ENCODE peak calls at places on chromosomes 1 and 21, in nine cellular contexts. Q is activated gamma-delta T cell treated with Interleukin-2 at 50 U/mL for 16 hours; N is NCI-H69; O is stimulated activated CD4-positive, alpha-beta T cell treated with anti-CD3 and anti-CD28 coated beads, Interleukin-12 subunit alpha, Interleukin-12 subunit beta, amount 100 ng/mL, for 4 hours; Z is PC-3; G is right cardiac atrium; E is pancreas; H is GM12864; R is skeletal muscle cell. P is an unnamed sample.

GRCh38 chr21:42164064-42164789 is 54.7 kb upstream of the ABCG1 start:
- DNase-seq in Q (peak; percentile 47), N (peak; percentile 66), O (peak; percentile 51), Z (peak; percentile 44), G (peak; percentile 56), E (peak; percentile 66), H (peak; percentile 16), R (no peak), P (no peak)

GRCh38 chr1:109726007-109726406 is 14.0 kb downstream of the GSTM5 start:
- DNase-seq in Q (no peak), N (peak; percentile 1), O (no peak), Z (no peak), G (no peak), E (no peak), H (no peak), R (no peak), P (no peak)

GRCh38 chr1:31583995-31584868 is 7.9 kb downstream of the TINAGL1 start:
- DNase-seq in Q (no peak), N (peak; percentile 78), O (no peak), Z (peak; percentile 35), G (peak; percentile 87), E (peak; percentile 86), H (no peak), R (no peak), P (no peak)

GRCh38 chr1:10980094-10980577 is 32.3 kb upstream of the TARDBP start:
- DNase-seq in Q (no peak), N (no peak), O (no peak), Z (peak; percentile 76), G (peak; percentile 83), E (peak; percentile 92), H (no peak), R (no peak), P (no peak)

GRCh38 chr1:241695454-241696171 is 43.5 kb downstream of the WDR64 start:
- DNase-seq in Q (no peak), N (no peak), O (no peak), Z (peak; percentile 32), G (no peak), E (no peak), H (no peak), R (no peak), P (no peak)

GRCh38 chr1:77375990-77376389 is 94.2 kb downstream of the AK5 start:
- DNase-seq in Q (no peak), N (peak; percentile 42), O (no peak), Z (no peak), G (no peak), E (no peak), H (no peak), R (no peak), P (no peak)

GRCh38 chr1:229420765-229421164 is 13.1 kb downstream of the ACTA1 start:
- DNase-seq in Q (no peak), N (peak; percentile 60), O (no peak), Z (peak; percentile 31), G (no peak), E (no peak), H (no peak), R (no peak), P (peak; percentile 49)

GRCh38 chr1:93490357-93490756 is 42.4 kb downstream of the FNBP1L start:
- DNase-seq in Q (no peak), N (no peak), O (no peak), Z (no peak), G (no peak), E (no peak), H (no peak), R (no peak), P (no peak)

GRCh38 chr21:44594406-44594916 is 2.2 kb upstream of the KRTAP10-6 start:
- DNase-seq in Q (no peak), N (no peak), O (no peak), Z (no peak), G (no peak), E (no peak), H (no peak), R (no peak), P (no peak)

GRCh38 chr1:181783208-181783607 is 278.3 kb downstream of the ZNF648 start:
- DNase-seq in Q (no peak), N (no peak), O (no peak), Z (no peak), G (no peak), E (no peak), H (no peak), R (no peak), P (no peak)

GRCh38 chr1:221839794-221840395 is 98.0 kb upstream of the DUSP10 start:
- DNase-seq in Q (peak; percentile 70), N (peak; percentile 43), O (peak; percentile 70), Z (peak; percentile 97), G (peak; percentile 76), E (peak; percentile 33), H (peak; percentile 65), R (peak; percentile 91), P (no peak)

GRCh38 chr1:59900640-59901039 is 25.9 kb downstream of the CYP2J2 start:
- DNase-seq in Q (no peak), N (peak; percentile 10), O (no peak), Z (no peak), G (no peak), E (no peak), H (no peak), R (no peak), P (no peak)

GRCh38 chr21:41863439-41863740 is 15.8 kb downstream of the PRDM15 start:
- DNase-seq in Q (no peak), N (no peak), O (no peak), Z (no peak), G (no peak), E (no peak), H (peak; percentile 44), R (no peak), P (no peak)